ENCODE peak calls at places on chromosomes 2 and 18, in ten cellular contexts. One of them, this sample, is unnamed.

GRCh38 chr2:70523996-70524965 is 29.3 kb downstream of the TGFA start:
- DNase-seq in uterus: no peak
- DNase-seq in AG04450: no peak
- DNase-seq in WERI-Rb-1: no peak
- DNase-seq in cardiac fibroblast: peak
- DNase-seq in A549: peak
- DNase-seq in fibroblast of mammary gland: peak
- DNase-seq in GM13976: no peak
- DNase-seq in bronchial epithelial cell: peak
- DNase-seq in fibroblast of lung: peak
- DNase-seq in this sample: no peak

GRCh38 chr2:148642891-148643416 is 1.6 kb upstream of the EPC2 start:
- DNase-seq in uterus: no peak
- DNase-seq in AG04450: no peak
- DNase-seq in WERI-Rb-1: no peak
- DNase-seq in cardiac fibroblast: peak
- DNase-seq in A549: peak
- DNase-seq in fibroblast of mammary gland: peak
- DNase-seq in GM13976: no peak
- DNase-seq in bronchial epithelial cell: peak
- DNase-seq in fibroblast of lung: peak
- DNase-seq in this sample: no peak

GRCh38 chr2:170255971-170256370 is 78.0 kb downstream of the MYO3B start:
- DNase-seq in uterus: no peak
- DNase-seq in AG04450: peak
- DNase-seq in WERI-Rb-1: no peak
- DNase-seq in cardiac fibroblast: peak
- DNase-seq in A549: no peak
- DNase-seq in fibroblast of mammary gland: peak
- DNase-seq in GM13976: no peak
- DNase-seq in bronchial epithelial cell: peak
- DNase-seq in fibroblast of lung: peak
- DNase-seq in this sample: no peak

GRCh38 chr2:98134601-98135000 is 47.6 kb downstream of the VWA3B start:
- DNase-seq in uterus: no peak
- DNase-seq in AG04450: no peak
- DNase-seq in WERI-Rb-1: no peak
- DNase-seq in cardiac fibroblast: peak
- DNase-seq in A549: no peak
- DNase-seq in fibroblast of mammary gland: peak
- DNase-seq in GM13976: no peak
- DNase-seq in bronchial epithelial cell: no peak
- DNase-seq in fibroblast of lung: peak
- DNase-seq in this sample: no peak

GRCh38 chr18:54392621-54393023 is 34.9 kb downstream of the C18orf54 start:
- DNase-seq in uterus: no peak
- DNase-seq in AG04450: peak
- DNase-seq in WERI-Rb-1: no peak
- DNase-seq in cardiac fibroblast: peak
- DNase-seq in A549: peak
- DNase-seq in fibroblast of mammary gland: peak
- DNase-seq in GM13976: peak
- DNase-seq in bronchial epithelial cell: peak
- DNase-seq in fibroblast of lung: peak
- DNase-seq in this sample: peak

GRCh38 chr2:130728007-130728454 is 839 bp upstream of the GPR148 start:
- DNase-seq in uterus: no peak
- DNase-seq in AG04450: no peak
- DNase-seq in WERI-Rb-1: no peak
- DNase-seq in cardiac fibroblast: no peak
- DNase-seq in A549: peak
- DNase-seq in fibroblast of mammary gland: no peak
- DNase-seq in GM13976: peak
- DNase-seq in bronchial epithelial cell: peak
- DNase-seq in fibroblast of lung: peak
- DNase-seq in this sample: no peak

GRCh38 chr2:99554238-99554637 is 64.4 kb upstream of the REV1 start:
- DNase-seq in uterus: no peak
- DNase-seq in AG04450: no peak
- DNase-seq in WERI-Rb-1: peak
- DNase-seq in cardiac fibroblast: peak
- DNase-seq in A549: peak
- DNase-seq in fibroblast of mammary gland: no peak
- DNase-seq in GM13976: no peak
- DNase-seq in bronchial epithelial cell: no peak
- DNase-seq in fibroblast of lung: no peak
- DNase-seq in this sample: no peak

GRCh38 chr2:21175895-21176646 is 52.3 kb downstream of the TDRD15 start:
- DNase-seq in uterus: no peak
- DNase-seq in AG04450: no peak
- DNase-seq in WERI-Rb-1: no peak
- DNase-seq in cardiac fibroblast: no peak
- DNase-seq in A549: no peak
- DNase-seq in fibroblast of mammary gland: no peak
- DNase-seq in GM13976: no peak
- DNase-seq in bronchial epithelial cell: peak
- DNase-seq in fibroblast of lung: no peak
- DNase-seq in this sample: no peak

GRCh38 chr2:147945660-147946059 is 74.9 kb downstream of the ORC4 start:
- DNase-seq in uterus: no peak
- DNase-seq in AG04450: no peak
- DNase-seq in WERI-Rb-1: no peak
- DNase-seq in cardiac fibroblast: peak
- DNase-seq in A549: no peak
- DNase-seq in fibroblast of mammary gland: peak
- DNase-seq in GM13976: no peak
- DNase-seq in bronchial epithelial cell: peak
- DNase-seq in fibroblast of lung: peak
- DNase-seq in this sample: no peak

GRCh38 chr2:71935291-71935848 is 212.3 kb downstream of the CYP26B1 start:
- DNase-seq in uterus: peak
- DNase-seq in AG04450: no peak
- DNase-seq in WERI-Rb-1: peak
- DNase-seq in cardiac fibroblast: peak
- DNase-seq in A549: no peak
- DNase-seq in fibroblast of mammary gland: peak
- DNase-seq in GM13976: no peak
- DNase-seq in bronchial epithelial cell: no peak
- DNase-seq in fibroblast of lung: peak
- DNase-seq in this sample: no peak

GRCh38 chr2:3603536-3604206 is 8.8 kb downstream of the COLEC11 start:
- DNase-seq in uterus: no peak
- DNase-seq in AG04450: no peak
- DNase-seq in WERI-Rb-1: no peak
- DNase-seq in cardiac fibroblast: no peak
- DNase-seq in A549: no peak
- DNase-seq in fibroblast of mammary gland: no peak
- DNase-seq in GM13976: peak
- DNase-seq in bronchial epithelial cell: no peak
- DNase-seq in fibroblast of lung: no peak
- DNase-seq in this sample: no peak

GRCh38 chr2:20501974-20502373 is 55.1 kb downstream of the RHOB start:
- DNase-seq in uterus: no peak
- DNase-seq in AG04450: peak
- DNase-seq in WERI-Rb-1: no peak
- DNase-seq in cardiac fibroblast: peak
- DNase-seq in A549: peak
- DNase-seq in fibroblast of mammary gland: peak
- DNase-seq in GM13976: no peak
- DNase-seq in bronchial epithelial cell: peak
- DNase-seq in fibroblast of lung: peak
- DNase-seq in this sample: no peak

GRCh38 chr18:54119524-54120019 is 104.9 kb downstream of the MBD2 start:
- DNase-seq in uterus: no peak
- DNase-seq in AG04450: peak
- DNase-seq in WERI-Rb-1: peak
- DNase-seq in cardiac fibroblast: peak
- DNase-seq in A549: peak
- DNase-seq in fibroblast of mammary gland: peak
- DNase-seq in GM13976: peak
- DNase-seq in bronchial epithelial cell: peak
- DNase-seq in fibroblast of lung: peak
- DNase-seq in this sample: peak

GRCh38 chr2:12861344-12861942 is 144.7 kb downstream of the TRIB2 start:
- DNase-seq in uterus: no peak
- DNase-seq in AG04450: no peak
- DNase-seq in WERI-Rb-1: no peak
- DNase-seq in cardiac fibroblast: peak
- DNase-seq in A549: no peak
- DNase-seq in fibroblast of mammary gland: peak
- DNase-seq in GM13976: no peak
- DNase-seq in bronchial epithelial cell: peak
- DNase-seq in fibroblast of lung: peak
- DNase-seq in this sample: no peak

GRCh38 chr18:49052891-49053644 is 102.3 kb upstream of the SMAD7 start:
- DNase-seq in uterus: no peak
- DNase-seq in AG04450: peak
- DNase-seq in WERI-Rb-1: no peak
- DNase-seq in cardiac fibroblast: peak
- DNase-seq in A549: no peak
- DNase-seq in fibroblast of mammary gland: peak
- DNase-seq in GM13976: no peak
- DNase-seq in bronchial epithelial cell: no peak
- DNase-seq in fibroblast of lung: peak
- DNase-seq in this sample: no peak

GRCh38 chr2:112821142-112821541 is 15.4 kb downstream of the IL1B start:
- DNase-seq in uterus: no peak
- DNase-seq in AG04450: no peak
- DNase-seq in WERI-Rb-1: no peak
- DNase-seq in cardiac fibroblast: no peak
- DNase-seq in A549: no peak
- DNase-seq in fibroblast of mammary gland: no peak
- DNase-seq in GM13976: peak
- DNase-seq in bronchial epithelial cell: no peak
- DNase-seq in fibroblast of lung: peak
- DNase-seq in this sample: peak

GRCh38 chr18:159037-159652 is 788 bp downstream of the USP14 start:
- DNase-seq in uterus: no peak
- DNase-seq in AG04450: no peak
- DNase-seq in WERI-Rb-1: no peak
- DNase-seq in cardiac fibroblast: peak
- DNase-seq in A549: peak
- DNase-seq in fibroblast of mammary gland: no peak
- DNase-seq in GM13976: peak
- DNase-seq in bronchial epithelial cell: peak
- DNase-seq in fibroblast of lung: peak
- DNase-seq in this sample: peak

GRCh38 chr2:235981629-235982028 is 186.6 kb downstream of the GBX2 start:
- DNase-seq in uterus: no peak
- DNase-seq in AG04450: no peak
- DNase-seq in WERI-Rb-1: no peak
- DNase-seq in cardiac fibroblast: no peak
- DNase-seq in A549: no peak
- DNase-seq in fibroblast of mammary gland: no peak
- DNase-seq in GM13976: no peak
- DNase-seq in bronchial epithelial cell: no peak
- DNase-seq in fibroblast of lung: no peak
- DNase-seq in this sample: no peak
- TF ChIP-seq CTCF in uterus: no peak
- TF ChIP-seq CTCF in AG04450: no peak
- TF ChIP-seq CTCF in WERI-Rb-1: peak
- TF ChIP-seq CTCF in cardiac fibroblast: no peak
- TF ChIP-seq CTCF in A549: no peak
- TF ChIP-seq CTCF in fibroblast of mammary gland: no peak
- TF ChIP-seq CTCF in GM13976: no peak
- TF ChIP-seq CTCF in bronchial epithelial cell: no peak
- TF ChIP-seq CTCF in fibroblast of lung: no peak
- TF ChIP-seq CTCF in this sample: no peak

GRCh38 chr2:49686291-49686690 is 532.0 kb upstream of the FSHR start:
- DNase-seq in uterus: no peak
- DNase-seq in AG04450: no peak
- DNase-seq in WERI-Rb-1: no peak
- DNase-seq in cardiac fibroblast: no peak
- DNase-seq in A549: no peak
- DNase-seq in fibroblast of mammary gland: no peak
- DNase-seq in GM13976: no peak
- DNase-seq in bronchial epithelial cell: no peak
- DNase-seq in fibroblast of lung: no peak
- DNase-seq in this sample: no peak

GRCh38 chr2:49686897-49687442 is 532.7 kb upstream of the FSHR start:
- DNase-seq in uterus: no peak
- DNase-seq in AG04450: no peak
- DNase-seq in WERI-Rb-1: no peak
- DNase-seq in cardiac fibroblast: no peak
- DNase-seq in A549: no peak
- DNase-seq in fibroblast of mammary gland: no peak
- DNase-seq in GM13976: no peak
- DNase-seq in bronchial epithelial cell: no peak
- DNase-seq in fibroblast of lung: no peak
- DNase-seq in this sample: no peak

GRCh38 chr2:49687873-49688272 is 533.6 kb upstream of the FSHR start:
- DNase-seq in uterus: no peak
- DNase-seq in AG04450: no peak
- DNase-seq in WERI-Rb-1: no peak
- DNase-seq in cardiac fibroblast: peak
- DNase-seq in A549: no peak
- DNase-seq in fibroblast of mammary gland: no peak
- DNase-seq in GM13976: no peak
- DNase-seq in bronchial epithelial cell: peak
- DNase-seq in fibroblast of lung: no peak
- DNase-seq in this sample: no peak
- TF ChIP-seq CTCF in uterus: no peak
- TF ChIP-seq CTCF in AG04450: no peak
- TF ChIP-seq CTCF in WERI-Rb-1: peak
- TF ChIP-seq CTCF in cardiac fibroblast: peak
- TF ChIP-seq CTCF in A549: peak
- TF ChIP-seq CTCF in fibroblast of mammary gland: peak
- TF ChIP-seq CTCF in GM13976: no peak
- TF ChIP-seq CTCF in bronchial epithelial cell: no peak
- TF ChIP-seq CTCF in fibroblast of lung: no peak
- TF ChIP-seq CTCF in this sample: no peak

GRCh38 chr2:68669651-68670050 is 26.3 kb downstream of the PROKR1 start:
- DNase-seq in uterus: no peak
- DNase-seq in AG04450: no peak
- DNase-seq in WERI-Rb-1: no peak
- DNase-seq in cardiac fibroblast: no peak
- DNase-seq in A549: no peak
- DNase-seq in fibroblast of mammary gland: no peak
- DNase-seq in GM13976: no peak
- DNase-seq in bronchial epithelial cell: no peak
- DNase-seq in fibroblast of lung: no peak
- DNase-seq in this sample: no peak
- TF ChIP-seq CTCF in uterus: no peak
- TF ChIP-seq CTCF in AG04450: no peak
- TF ChIP-seq CTCF in WERI-Rb-1: no peak
- TF ChIP-seq CTCF in cardiac fibroblast: no peak
- TF ChIP-seq CTCF in A549: no peak
- TF ChIP-seq CTCF in fibroblast of mammary gland: no peak
- TF ChIP-seq CTCF in GM13976: no peak
- TF ChIP-seq CTCF in bronchial epithelial cell: no peak
- TF ChIP-seq CTCF in fibroblast of lung: no peak
- TF ChIP-seq CTCF in this sample: no peak

DNA sequence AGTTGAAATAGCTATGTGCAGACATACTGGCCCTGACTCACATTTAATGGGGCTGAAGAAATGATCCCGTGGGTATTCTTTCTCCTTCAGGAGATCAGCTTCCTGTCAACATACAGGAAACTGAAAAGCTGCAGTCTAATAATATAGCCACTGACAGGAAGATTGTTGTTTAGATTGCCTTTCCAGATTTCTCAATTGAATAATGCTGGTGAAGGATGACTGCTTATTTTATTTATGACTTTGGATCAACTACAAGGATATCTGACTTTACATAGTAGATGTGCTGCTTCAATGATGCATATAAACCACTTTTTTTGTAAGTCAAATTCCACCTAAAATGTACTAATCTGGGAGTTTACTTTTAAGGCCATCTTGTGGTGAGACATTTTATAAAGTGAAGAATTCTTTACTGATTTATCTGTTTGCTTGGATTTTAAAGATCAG is 93.4 kb upstream of the MAP4K3 start:
- DNase-seq in uterus: no peak
- DNase-seq in AG04450: no peak
- DNase-seq in WERI-Rb-1: no peak
- DNase-seq in cardiac fibroblast: peak
- DNase-seq in A549: no peak
- DNase-seq in fibroblast of mammary gland: peak
- DNase-seq in GM13976: no peak
- DNase-seq in bronchial epithelial cell: peak
- DNase-seq in fibroblast of lung: peak
- DNase-seq in this sample: no peak
- TF ChIP-seq CTCF in uterus: no peak
- TF ChIP-seq CTCF in AG04450: peak
- TF ChIP-seq CTCF in WERI-Rb-1: no peak
- TF ChIP-seq CTCF in cardiac fibroblast: no peak
- TF ChIP-seq CTCF in A549: peak
- TF ChIP-seq CTCF in fibroblast of mammary gland: peak
- TF ChIP-seq CTCF in GM13976: no peak
- TF ChIP-seq CTCF in bronchial epithelial cell: no peak
- TF ChIP-seq CTCF in fibroblast of lung: no peak
- TF ChIP-seq CTCF in this sample: no peak

This sample was measured in GM20000.